ENCODE peak calls at places on chromosomes 11 and 22, in nine cellular contexts. S is colonic mucosa, A is fibroblast of the aortic adventitia, R is fibroblast of lung, U is left ventricle myocardium inferior, C is ovary, H is AG04450, D is lower leg skin, O is Peyer's patch. W is an unnamed sample.

GRCh38 chr22:44389181-44389580 is 76.4 kb upstream of the SHISAL1 start:
- DNase-seq in S (no peak), A (no peak), R (no peak), U (no peak), C (no peak), H (no peak), D (peak), O (no peak), W (no peak)

GRCh38 chr11:19903620-19904069 is 191.0 kb downstream of the NAV2 start:
- DNase-seq in S (peak), A (peak), R (peak), U (peak), C (peak), H (peak), D (peak), O (peak), W (peak)

GRCh38 chr11:111748035-111748804 is 18.0 kb downstream of the PPP2R1B start:
- DNase-seq in S (no peak), A (no peak), R (no peak), U (no peak), C (no peak), H (no peak), D (no peak), O (no peak), W (no peak)

GRCh38 chr11:103035656-103036434 is 56.1 kb downstream of the DCUN1D5 start:
- DNase-seq in S (peak), A (peak), R (peak), U (no peak), C (no peak), H (peak), D (no peak), O (peak), W (peak)

GRCh38 chr22:23781533-23781932 is 5.2 kb upstream of the SMARCB1 start:
- DNase-seq in S (no peak), A (peak), R (peak), U (no peak), C (no peak), H (no peak), D (no peak), O (no peak), W (peak)

GRCh38 chr11:14673824-14674432 is 30.3 kb downstream of the PDE3B start:
- DNase-seq in S (no peak), A (no peak), R (no peak), U (no peak), C (no peak), H (no peak), D (no peak), O (no peak), W (peak)

GRCh38 chr11:4025248-4025956 is 69.2 kb upstream of the RRM1 start:
- DNase-seq in S (no peak), A (peak), R (peak), U (no peak), C (no peak), H (no peak), D (no peak), O (no peak), W (peak)

GRCh38 chr11:112786196-112786595 is 175.0 kb upstream of the NCAM1 start:
- DNase-seq in S (no peak), A (no peak), R (no peak), U (no peak), C (no peak), H (no peak), D (peak), O (no peak), W (no peak)

GRCh38 chr11:34161812-34162506 is 56.5 kb downstream of the NAT10 start:
- DNase-seq in S (no peak), A (no peak), R (peak), U (no peak), C (no peak), H (no peak), D (peak), O (no peak), W (no peak)

GRCh38 chr11:66339686-66340483 is 3.7 kb upstream of the RIN1 start:
- DNase-seq in S (no peak), A (no peak), R (no peak), U (no peak), C (peak), H (no peak), D (peak), O (no peak), W (no peak)

GRCh38 chr11:103359221-103359620 is 250.0 kb downstream of the DYNC2H1 start:
- DNase-seq in S (no peak), A (no peak), R (peak), U (no peak), C (no peak), H (no peak), D (no peak), O (no peak), W (peak)

GRCh38 chr22:17954860-17955587 is 69.3 kb downstream of the MICAL3 start:
- DNase-seq in S (no peak), A (no peak), R (no peak), U (no peak), C (no peak), H (no peak), D (peak), O (no peak), W (no peak)

GRCh38 chr11:1862588-1863351 is 9.9 kb downstream of the LSP1 start:
- DNase-seq in S (no peak), A (no peak), R (peak), U (peak), C (no peak), H (no peak), D (no peak), O (no peak), W (no peak)
- H3K4me3 ChIP-seq in S (no peak), A (no peak), R (no peak), U (peak), C (no peak), H (no peak), D (no peak), O (no peak), W (no peak)

GRCh38 chr11:45847908-45848316 is 637 bp downstream of the CRY2 start:
- DNase-seq in S (peak), A (peak), R (peak), U (peak), C (peak), H (no peak), D (peak), O (peak), W (peak)
- TF ChIP-seq CTCF in S (no peak), A (peak), R (no peak), U (peak), C (no peak), H (peak), D (no peak), O (no peak), W (peak)

DNA sequence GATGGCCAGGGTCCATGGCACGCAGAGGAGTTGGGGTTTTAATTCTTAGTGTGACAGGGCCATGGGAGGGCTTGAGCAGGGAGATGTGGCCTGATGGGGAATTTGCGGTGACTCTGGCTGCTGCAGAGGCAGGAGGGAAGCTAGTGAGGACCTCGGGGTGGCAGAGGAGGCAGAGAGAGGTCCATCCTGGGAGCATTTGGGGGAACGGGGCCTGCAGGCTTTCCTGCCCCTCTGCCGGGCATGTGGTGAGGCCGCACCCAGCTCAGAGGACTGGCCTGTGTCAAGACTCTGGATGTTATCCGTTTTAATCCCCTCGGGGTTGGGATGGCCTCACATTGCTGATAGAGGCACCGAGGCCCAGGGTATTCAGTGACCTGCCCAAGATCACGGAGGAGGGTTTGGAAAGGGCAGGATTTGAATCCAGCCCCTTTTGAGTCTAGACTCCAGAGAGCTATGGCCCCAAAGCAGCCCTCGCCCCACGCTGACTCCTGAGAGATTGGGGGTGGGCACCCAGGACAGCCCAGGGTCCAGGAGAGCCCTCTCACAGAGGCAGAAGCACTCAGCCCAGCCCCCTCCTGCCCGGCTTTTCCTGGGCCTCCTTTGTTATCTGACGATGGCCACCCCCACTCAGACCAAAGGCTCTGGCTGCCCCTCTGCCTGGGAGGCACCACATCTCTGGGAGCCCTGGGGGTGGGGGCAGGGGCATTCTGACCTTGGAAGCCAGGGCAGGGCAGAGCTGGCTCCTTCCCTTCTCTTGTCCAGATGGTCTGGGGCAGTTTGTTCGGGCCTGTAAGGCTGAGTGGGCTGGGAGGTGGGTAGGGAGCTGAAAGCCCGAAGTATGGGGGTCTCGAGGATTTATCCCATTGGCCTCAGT is 13.9 kb downstream of the MGAT3 start:
- DNase-seq in S (no peak), A (no peak), R (no peak), U (no peak), C (no peak), H (no peak), D (no peak), O (no peak), W (no peak)
- H3K4me3 ChIP-seq in S (no peak), A (no peak), R (no peak), U (no peak), C (no peak), H (no peak), D (no peak), O (peak), W (no peak)

DNA sequence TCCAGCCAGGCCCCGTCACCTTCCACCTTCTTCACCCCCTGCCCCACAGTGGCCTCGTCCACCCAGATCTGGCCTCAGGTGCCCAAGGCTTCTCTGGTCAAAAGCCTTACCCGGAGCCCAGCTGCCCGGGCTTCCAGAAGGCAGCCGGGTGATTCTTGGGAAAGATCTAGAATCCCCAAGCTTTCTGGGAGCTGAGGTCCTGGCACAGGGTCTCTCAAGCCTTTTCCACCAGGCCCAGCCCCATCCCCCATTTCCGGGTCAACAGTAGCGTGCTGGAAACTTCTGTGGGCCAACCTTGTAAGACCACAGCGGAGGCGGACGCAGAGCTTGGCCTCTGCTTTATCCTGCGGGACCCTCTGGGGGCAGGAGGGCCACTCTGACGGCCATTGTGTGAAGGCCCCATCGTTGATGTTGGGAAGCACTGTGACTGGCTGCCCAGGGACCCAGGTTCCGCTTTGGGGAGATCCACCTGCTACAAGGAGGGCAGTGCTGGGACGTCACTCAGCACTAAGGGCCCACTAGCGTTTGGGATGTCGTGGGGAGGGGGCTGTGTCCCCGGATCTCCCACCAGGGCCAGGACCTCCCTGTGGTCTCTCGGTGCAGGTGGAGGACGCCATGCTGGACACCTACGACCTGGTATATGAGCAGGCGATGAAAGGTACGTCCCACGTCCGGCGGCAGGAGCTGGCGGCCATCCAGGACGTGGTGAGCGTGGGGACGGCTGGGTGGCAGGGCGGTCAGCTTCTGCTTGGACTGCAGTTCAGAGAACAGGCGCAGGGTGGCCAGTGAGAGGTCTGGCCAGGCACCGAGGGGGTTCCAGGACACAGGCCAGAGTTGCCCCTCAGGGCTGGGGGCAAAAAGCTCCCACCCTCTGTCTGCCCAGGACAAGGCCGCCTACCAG is 11.5 kb downstream of the TSPAN32 start:
- DNase-seq in S (no peak), A (no peak), R (no peak), U (peak), C (no peak), H (no peak), D (peak), O (peak), W (no peak)
- TF ChIP-seq CTCF in S (no peak), A (no peak), R (no peak), U (peak), C (no peak), H (no peak), D (no peak), O (no peak), W (no peak)